ENCODE peak calls at places on chromosomes 5 and 9, in eight cellular contexts. One of them, this sample, is unnamed.

GRCh38 chr5:112012112-112012511 is 255.1 kb upstream of the NREP start:
- DNase-seq in transverse colon: no peak
- DNase-seq in AG10803: peak
- DNase-seq in adipocyte: peak
- DNase-seq in lower leg skin: no peak
- DNase-seq in neural progenitor cell: no peak
- DNase-seq in MG63: no peak
- DNase-seq in brain microvascular endothelial cell: no peak
- DNase-seq in this sample: no peak

GRCh38 chr5:91110709-91111108 is 272.4 kb downstream of the ARRDC3 start:
- DNase-seq in AG10803: peak
- DNase-seq in adipocyte: peak
- DNase-seq in lower leg skin: no peak
- DNase-seq in brain microvascular endothelial cell: no peak
- DNase-seq in MG63: no peak
- DNase-seq in transverse colon: no peak
- DNase-seq in neural progenitor cell: no peak
- DNase-seq in this sample: peak

GRCh38 chr9:1870915-1871314 is 144.2 kb upstream of the SMARCA2 start:
- DNase-seq in brain microvascular endothelial cell: no peak
- DNase-seq in MG63: no peak
- DNase-seq in neural progenitor cell: no peak
- DNase-seq in adipocyte: no peak
- DNase-seq in lower leg skin: no peak
- DNase-seq in transverse colon: no peak
- DNase-seq in AG10803: no peak
- DNase-seq in this sample: no peak

GRCh38 chr5:167985373-167985772 is 306.1 kb upstream of the WWC1 start:
- DNase-seq in AG10803: no peak
- DNase-seq in adipocyte: no peak
- DNase-seq in lower leg skin: no peak
- DNase-seq in neural progenitor cell: no peak
- DNase-seq in MG63: no peak
- DNase-seq in transverse colon: no peak
- DNase-seq in brain microvascular endothelial cell: no peak
- DNase-seq in this sample: no peak

GRCh38 chr9:6907772-6908381 is 150.1 kb downstream of the KDM4C start:
- DNase-seq in transverse colon: no peak
- DNase-seq in AG10803: peak
- DNase-seq in lower leg skin: no peak
- DNase-seq in adipocyte: peak
- DNase-seq in brain microvascular endothelial cell: peak
- DNase-seq in MG63: no peak
- DNase-seq in neural progenitor cell: no peak
- DNase-seq in this sample: no peak

GRCh38 chr9:94096819-94097577 is 12.7 kb downstream of the PTPDC1 start:
- DNase-seq in adipocyte: no peak
- DNase-seq in AG10803: no peak
- DNase-seq in neural progenitor cell: no peak
- DNase-seq in lower leg skin: no peak
- DNase-seq in transverse colon: no peak
- DNase-seq in MG63: peak
- DNase-seq in brain microvascular endothelial cell: no peak
- DNase-seq in this sample: no peak

GRCh38 chr5:109688999-109689739 is 558 bp upstream of the MAN2A1 start:
- DNase-seq in adipocyte: peak
- DNase-seq in transverse colon: peak
- DNase-seq in brain microvascular endothelial cell: peak
- DNase-seq in AG10803: peak
- DNase-seq in lower leg skin: peak
- DNase-seq in MG63: peak
- DNase-seq in neural progenitor cell: peak
- DNase-seq in this sample: peak

GRCh38 chr5:168916266-168916665 is 337.1 kb upstream of the PANK3 start:
- DNase-seq in lower leg skin: no peak
- DNase-seq in brain microvascular endothelial cell: no peak
- DNase-seq in MG63: no peak
- DNase-seq in transverse colon: peak
- DNase-seq in neural progenitor cell: no peak
- DNase-seq in AG10803: peak
- DNase-seq in adipocyte: no peak
- DNase-seq in this sample: peak

GRCh38 chr5:121745407-121745806 is 106.3 kb upstream of the FTMT start:
- DNase-seq in MG63: no peak
- DNase-seq in brain microvascular endothelial cell: no peak
- DNase-seq in AG10803: no peak
- DNase-seq in adipocyte: no peak
- DNase-seq in lower leg skin: no peak
- DNase-seq in transverse colon: no peak
- DNase-seq in neural progenitor cell: no peak
- DNase-seq in this sample: no peak

GRCh38 chr5:93607367-93608258 is 24.6 kb downstream of the NR2F1 start:
- DNase-seq in AG10803: peak
- DNase-seq in neural progenitor cell: peak
- DNase-seq in brain microvascular endothelial cell: peak
- DNase-seq in transverse colon: no peak
- DNase-seq in lower leg skin: no peak
- DNase-seq in adipocyte: peak
- DNase-seq in MG63: peak
- DNase-seq in this sample: peak

GRCh38 chr5:131957721-131958483 is 12.4 kb upstream of the MEIKIN start:
- DNase-seq in adipocyte: no peak
- DNase-seq in AG10803: no peak
- DNase-seq in lower leg skin: no peak
- DNase-seq in neural progenitor cell: no peak
- DNase-seq in MG63: no peak
- DNase-seq in transverse colon: no peak
- DNase-seq in brain microvascular endothelial cell: no peak
- DNase-seq in this sample: peak

GRCh38 chr5:19987594-19988345 is at the start of gene CDH18:
- DNase-seq in lower leg skin: peak
- DNase-seq in transverse colon: no peak
- DNase-seq in AG10803: peak
- DNase-seq in adipocyte: peak
- DNase-seq in brain microvascular endothelial cell: peak
- DNase-seq in neural progenitor cell: peak
- DNase-seq in MG63: peak
- DNase-seq in this sample: no peak

GRCh38 chr9:6938873-6939272 is 181.1 kb downstream of the KDM4C start:
- DNase-seq in brain microvascular endothelial cell: peak
- DNase-seq in AG10803: peak
- DNase-seq in neural progenitor cell: no peak
- DNase-seq in transverse colon: no peak
- DNase-seq in lower leg skin: no peak
- DNase-seq in adipocyte: no peak
- DNase-seq in MG63: no peak
- DNase-seq in this sample: no peak

GRCh38 chr9:101477736-101478135 is 42.2 kb upstream of the ALDOB start:
- DNase-seq in brain microvascular endothelial cell: no peak
- DNase-seq in adipocyte: no peak
- DNase-seq in lower leg skin: peak
- DNase-seq in MG63: peak
- DNase-seq in AG10803: peak
- DNase-seq in transverse colon: no peak
- DNase-seq in neural progenitor cell: no peak
- DNase-seq in this sample: no peak

GRCh38 chr9:20031836-20032235 is 243.0 kb upstream of the SLC24A2 start:
- DNase-seq in neural progenitor cell: no peak
- DNase-seq in adipocyte: no peak
- DNase-seq in transverse colon: no peak
- DNase-seq in MG63: no peak
- DNase-seq in brain microvascular endothelial cell: peak
- DNase-seq in lower leg skin: no peak
- DNase-seq in AG10803: no peak
- DNase-seq in this sample: no peak

GRCh38 chr5:168851902-168852321 is 272.7 kb upstream of the PANK3 start:
- DNase-seq in adipocyte: peak
- DNase-seq in transverse colon: no peak
- DNase-seq in MG63: no peak
- DNase-seq in AG10803: peak
- DNase-seq in neural progenitor cell: no peak
- DNase-seq in lower leg skin: no peak
- DNase-seq in brain microvascular endothelial cell: peak
- DNase-seq in this sample: no peak

GRCh38 chr5:1495525-1495897 is 28.2 kb downstream of the LPCAT1 start:
- DNase-seq in MG63: no peak
- DNase-seq in AG10803: no peak
- DNase-seq in transverse colon: no peak
- DNase-seq in neural progenitor cell: no peak
- DNase-seq in brain microvascular endothelial cell: peak
- DNase-seq in adipocyte: no peak
- DNase-seq in lower leg skin: no peak
- DNase-seq in this sample: no peak
- H3K4me3 ChIP-seq in MG63: no peak
- H3K4me3 ChIP-seq in AG10803: no peak
- H3K4me3 ChIP-seq in transverse colon: no peak
- H3K4me3 ChIP-seq in neural progenitor cell: no peak
- H3K4me3 ChIP-seq in brain microvascular endothelial cell: no peak
- H3K4me3 ChIP-seq in adipocyte: no peak
- H3K4me3 ChIP-seq in lower leg skin: no peak
- H3K4me3 ChIP-seq in this sample: no peak

DNA sequence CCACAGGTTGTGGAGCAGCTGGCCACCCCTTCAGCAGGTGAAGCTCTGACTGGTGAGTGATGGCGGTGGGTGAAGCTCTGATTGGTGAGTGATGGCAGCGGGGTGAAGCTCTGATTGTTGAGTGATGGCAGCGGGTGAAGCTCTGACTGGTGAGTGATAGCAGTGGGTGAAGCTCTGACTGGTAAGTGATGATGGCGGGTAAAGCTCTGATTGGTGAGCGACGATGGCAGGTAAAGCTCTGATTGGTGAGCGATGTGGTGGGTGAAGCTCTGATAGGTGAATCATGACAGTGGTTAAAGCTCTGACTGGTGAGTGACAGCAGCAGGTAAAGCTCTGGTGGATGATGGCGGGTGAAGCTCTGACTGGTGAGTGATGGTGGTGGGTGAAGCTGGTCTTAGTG is 9.4 kb upstream of the ABO start:
- DNase-seq in neural progenitor cell: no peak
- DNase-seq in MG63: no peak
- DNase-seq in transverse colon: no peak
- DNase-seq in AG10803: no peak
- DNase-seq in brain microvascular endothelial cell: no peak
- DNase-seq in lower leg skin: no peak
- DNase-seq in adipocyte: no peak
- DNase-seq in this sample: no peak
- H3K4me3 ChIP-seq in neural progenitor cell: no peak
- H3K4me3 ChIP-seq in MG63: no peak
- H3K4me3 ChIP-seq in transverse colon: no peak
- H3K4me3 ChIP-seq in AG10803: no peak
- H3K4me3 ChIP-seq in brain microvascular endothelial cell: no peak
- H3K4me3 ChIP-seq in lower leg skin: no peak
- H3K4me3 ChIP-seq in adipocyte: no peak
- H3K4me3 ChIP-seq in this sample: no peak

GRCh38 chr5:139461176-139461575 is 1.4 kb downstream of the ECSCR start:
- DNase-seq in transverse colon: no peak
- DNase-seq in AG10803: no peak
- DNase-seq in lower leg skin: no peak
- DNase-seq in neural progenitor cell: no peak
- DNase-seq in adipocyte: no peak
- DNase-seq in MG63: no peak
- DNase-seq in brain microvascular endothelial cell: no peak
- DNase-seq in this sample: no peak
- H3K4me3 ChIP-seq in transverse colon: no peak
- H3K4me3 ChIP-seq in AG10803: no peak
- H3K4me3 ChIP-seq in lower leg skin: no peak
- H3K4me3 ChIP-seq in neural progenitor cell: no peak
- H3K4me3 ChIP-seq in adipocyte: no peak
- H3K4me3 ChIP-seq in MG63: no peak
- H3K4me3 ChIP-seq in brain microvascular endothelial cell: no peak
- H3K4me3 ChIP-seq in this sample: no peak

DNA sequence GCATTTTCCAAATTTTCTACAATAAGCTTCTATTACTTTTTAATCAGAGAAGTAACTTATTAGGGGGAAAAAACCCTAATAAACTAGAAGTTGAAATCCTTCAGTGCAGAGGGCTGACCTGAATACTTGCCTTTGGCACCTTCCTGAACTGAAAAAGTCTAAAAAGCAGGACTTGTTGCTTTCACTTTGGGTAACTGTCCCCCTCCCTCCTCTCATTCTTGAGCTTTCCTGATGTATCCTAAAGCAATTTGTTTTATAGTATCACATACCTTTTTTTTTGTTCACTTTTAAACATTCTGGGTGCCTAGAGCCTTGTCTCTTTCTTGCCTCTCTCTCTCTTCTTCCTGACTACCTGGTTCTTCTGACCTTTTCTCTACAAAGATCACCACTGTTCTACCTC is 64.0 kb upstream of the ERBIN start:
- DNase-seq in lower leg skin: no peak
- DNase-seq in MG63: no peak
- DNase-seq in transverse colon: no peak
- DNase-seq in adipocyte: peak
- DNase-seq in brain microvascular endothelial cell: no peak
- DNase-seq in AG10803: peak
- DNase-seq in neural progenitor cell: no peak
- DNase-seq in this sample: no peak
- H3K4me3 ChIP-seq in lower leg skin: no peak
- H3K4me3 ChIP-seq in MG63: no peak
- H3K4me3 ChIP-seq in transverse colon: no peak
- H3K4me3 ChIP-seq in adipocyte: no peak
- H3K4me3 ChIP-seq in brain microvascular endothelial cell: no peak
- H3K4me3 ChIP-seq in AG10803: no peak
- H3K4me3 ChIP-seq in neural progenitor cell: no peak
- H3K4me3 ChIP-seq in this sample: no peak

DNA sequence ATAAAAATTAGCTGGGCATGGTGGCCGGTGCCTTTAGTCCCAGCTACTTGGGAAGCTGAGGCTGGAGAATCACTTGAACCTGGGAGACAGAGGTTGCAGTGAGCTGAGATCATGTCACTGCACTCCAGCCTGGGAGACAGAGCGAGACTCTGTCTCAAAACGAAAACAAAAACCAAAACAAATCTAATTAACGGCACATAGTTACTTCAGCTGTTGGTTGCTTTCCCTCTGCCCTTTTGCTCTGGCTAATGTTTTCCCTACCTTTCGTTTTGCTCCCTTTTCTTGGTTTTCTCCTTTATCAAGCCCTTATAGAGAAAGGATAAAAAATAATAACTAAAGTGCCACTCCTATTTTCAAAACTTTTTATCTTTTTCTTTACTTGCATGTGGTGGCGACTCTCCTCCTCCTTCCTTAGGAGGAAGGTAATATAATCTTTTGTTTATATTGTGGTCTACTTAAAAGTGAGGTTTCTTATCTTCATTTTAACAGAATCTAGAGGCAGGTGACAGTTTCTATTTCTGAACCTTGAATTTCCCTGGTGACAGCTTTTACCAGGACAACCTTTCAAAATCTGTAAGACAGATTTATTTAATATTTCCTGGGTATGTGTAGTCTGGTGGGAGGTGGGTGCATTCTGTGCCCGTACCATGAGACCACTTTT is 125.4 kb downstream of the ARHGEF28 start:
- DNase-seq in neural progenitor cell: no peak
- DNase-seq in MG63: no peak
- DNase-seq in AG10803: no peak
- DNase-seq in lower leg skin: no peak
- DNase-seq in brain microvascular endothelial cell: no peak
- DNase-seq in transverse colon: no peak
- DNase-seq in adipocyte: no peak
- DNase-seq in this sample: no peak
- H3K4me3 ChIP-seq in neural progenitor cell: no peak
- H3K4me3 ChIP-seq in MG63: no peak
- H3K4me3 ChIP-seq in AG10803: no peak
- H3K4me3 ChIP-seq in lower leg skin: no peak
- H3K4me3 ChIP-seq in brain microvascular endothelial cell: no peak
- H3K4me3 ChIP-seq in transverse colon: no peak
- H3K4me3 ChIP-seq in adipocyte: no peak
- H3K4me3 ChIP-seq in this sample: no peak